ENCODE peak calls at places on chromosome 18, in eight cellular contexts. B is hypothalamus, U is left kidney, Z is AG08395, G is OCI-M1, Y is activated T-helper 1 cell treated with Interleukin-2 at 50 U/mL for 16 hours, O is amygdala, Q is A172. D is an unnamed sample.

GRCh38 chr18:6741290-6741689 is 11.8 kb downstream of the ARHGAP28 start:
- DNase-seq in Y (no peak), U (peak; percentile 84), Z (peak; percentile 85), Q (peak; percentile 80), G (peak; percentile 4), B (no peak), O (no peak), D (no peak)

GRCh38 chr18:45019469-45019868 is 338.8 kb downstream of the SETBP1 start:
- DNase-seq in G (no peak), Q (no peak), Z (no peak), U (no peak), B (no peak), Y (no peak), O (no peak), D (no peak)

GRCh38 chr18:69480460-69480859 is 79.8 kb downstream of the DOK6 start:
- DNase-seq in Q (no peak), Z (no peak), G (peak; percentile 36), U (no peak), B (no peak), O (no peak), Y (no peak), D (no peak)

GRCh38 chr18:8890957-8891464 is 185.7 kb downstream of the MTCL1 start:
- DNase-seq in G (peak; percentile 88), Q (peak; percentile 100), B (no peak), Z (peak; percentile 89), O (no peak), U (peak; percentile 85), Y (no peak), D (no peak)

GRCh38 chr18:7514796-7515440 is 52.2 kb upstream of the PTPRM start:
- DNase-seq in B (no peak), Q (peak; percentile 30), Z (no peak), O (no peak), U (peak; percentile 44), Y (no peak), G (no peak), D (no peak)

GRCh38 chr18:76443519-76444435 is 51.3 kb downstream of the ZNF516 start:
- DNase-seq in B (no peak), G (no peak), Z (no peak), Q (no peak), U (no peak), O (no peak), Y (no peak), D (no peak)

GRCh38 chr18:63979409-63979908 is 9.6 kb downstream of the SERPINB8 start:
- DNase-seq in O (no peak), Y (no peak), B (peak; percentile 64), G (peak; percentile 77), U (peak; percentile 89), Z (peak; percentile 79), Q (peak; percentile 17), D (no peak)

GRCh38 chr18:47413327-47413726 is 161.9 kb upstream of the SKOR2 start:
- DNase-seq in Z (no peak), G (no peak), Q (peak; percentile 76), B (no peak), U (no peak), O (no peak), Y (no peak), D (no peak)

GRCh38 chr18:75945534-75945933 is 518.0 kb upstream of the SMIM21 start:
- DNase-seq in Z (no peak), U (no peak), G (no peak), B (no peak), O (no peak), Q (no peak), Y (no peak), D (no peak)

GRCh38 chr18:3931542-3932112 is 481.7 kb downstream of the TGIF1 start:
- DNase-seq in G (peak; percentile 11), Z (no peak), Q (peak; percentile 4), O (no peak), B (no peak), U (no peak), Y (no peak), D (peak; percentile 47)

GRCh38 chr18:30094556-30094955 is 948.0 kb downstream of the DSC3 start:
- DNase-seq in O (no peak), B (no peak), Z (no peak), G (no peak), Q (peak; percentile 19), U (no peak), Y (no peak), D (no peak)

GRCh38 chr18:52337286-52337685 is 2.7 kb upstream of the DCC start:
- DNase-seq in G (no peak), O (no peak), Y (no peak), U (no peak), Z (peak; percentile 26), B (no peak), Q (no peak), D (no peak)

GRCh38 chr18:10822457-10822856 is 296.6 kb downstream of the NAPG start:
- DNase-seq in Y (no peak), Q (peak; percentile 27), G (peak; percentile 54), Z (no peak), B (no peak), O (no peak), U (peak; percentile 6), D (peak; percentile 78)